ENCODE peak calls at places on chromosome 3, in four cellular contexts. J, G, X and A are unnamed samples.

GRCh38 chr3:64316971-64317370 is 91.7 kb upstream of the PRICKLE2 start:
- DNase-seq in J (no peak), G (no peak), X (no peak), A (no peak)

GRCh38 chr3:194989251-194989650 is 281.7 kb downstream of the XXYLT1 start:
- DNase-seq in G (no peak), X (no peak), J (no peak), A (no peak)

GRCh38 chr3:102830415-102830814 is 395.6 kb downstream of the ZPLD1 start:
- DNase-seq in G (no peak), J (no peak), X (no peak), A (no peak)

GRCh38 chr3:105957722-105958121 is 88.9 kb upstream of the CBLB start:
- DNase-seq in J (no peak), G (no peak), X (no peak), A (no peak)

GRCh38 chr3:63199606-63200005 is 78.5 kb upstream of the SYNPR start:
- DNase-seq in G (no peak), J (no peak), X (no peak), A (no peak)

GRCh38 chr3:73521936-73522335 is 102.8 kb downstream of the PDZRN3 start:
- DNase-seq in X (no peak), G (no peak), J (no peak), A (no peak)

GRCh38 chr3:141360888-141361598 is 7.3 kb upstream of the ZBTB38 start:
- DNase-seq in J (peak; percentile 98), X (no peak), G (no peak), A (peak; percentile 35)

GRCh38 chr3:76352069-76352847 is 566.9 kb upstream of the ZNF717 start:
- DNase-seq in X (no peak), G (no peak), J (no peak), A (no peak)

GRCh38 chr3:178201714-178202113 is 334.5 kb upstream of the KCNMB2 start:
- DNase-seq in J (no peak), X (no peak), G (no peak), A (no peak)

GRCh38 chr3:99634881-99635280 is 3.5 kb upstream of the COL8A1 start:
- DNase-seq in G (no peak), J (no peak), X (no peak), A (no peak)

GRCh38 chr3:17356581-17356980 is 385.9 kb downstream of the TBC1D5 start:
- DNase-seq in J (no peak), X (no peak), G (no peak), A (no peak)

GRCh38 chr3:143011705-143012104 is 10.3 kb downstream of the U2SURP start:
- DNase-seq in G (no peak), J (no peak), X (no peak), A (no peak)

GRCh38 chr3:37028329-37028728 is 35.0 kb downstream of the MLH1 start:
- DNase-seq in J (no peak), G (no peak), X (no peak), A (no peak)

GRCh38 chr3:13140596-13140995 is 67.4 kb upstream of the IQSEC1 start:
- DNase-seq in G (no peak), J (no peak), X (no peak), A (no peak)

GRCh38 chr3:55089211-55089610 is 161.4 kb upstream of the LRTM1 start:
- DNase-seq in G (no peak), J (no peak), X (no peak), A (no peak)

GRCh38 chr3:167483708-167484475 is 10.1 kb upstream of the SERPINI2 start:
- DNase-seq in J (no peak), G (no peak), X (no peak), A (no peak)

GRCh38 chr3:43953814-43954241 is 263.1 kb downstream of the ABHD5 start:
- DNase-seq in J (no peak), G (no peak), X (no peak), A (no peak)

GRCh38 chr3:69129531-69129930 is 7.1 kb upstream of the LMOD3 start:
- DNase-seq in G (no peak), X (no peak), J (no peak), A (no peak)

GRCh38 chr3:107429330-107430181 is 52.3 kb downstream of the CCDC54 start:
- DNase-seq in G (no peak), J (peak; percentile 56), X (peak; percentile 68), A (peak; percentile 88)

GRCh38 chr3:78728406-78729145 is 1039.2 kb downstream of the ROBO1 start:
- DNase-seq in J (no peak), G (no peak), X (no peak), A (no peak)

GRCh38 chr3:71536376-71536965 is 47.1 kb downstream of the FOXP1 start:
- DNase-seq in X (no peak), J (no peak), G (no peak), A (no peak)

GRCh38 chr3:114608293-114608692 is 314.5 kb downstream of the TIGIT start:
- DNase-seq in J (no peak), G (no peak), X (no peak), A (no peak)

GRCh38 chr3:33481018-33481621 is 40.9 kb upstream of the UBP1 start:
- DNase-seq in G (no peak), X (no peak), J (no peak), A (no peak)

GRCh38 chr3:9023191-9023590 is 59.9 kb upstream of the RAD18 start:
- DNase-seq in G (no peak), J (no peak), X (no peak), A (no peak)

GRCh38 chr3:122245513-122246174 is 62.2 kb downstream of the CASR start:
- DNase-seq in J (no peak), X (no peak), G (no peak), A (no peak)

GRCh38 chr3:114527036-114527644 is 233.3 kb downstream of the TIGIT start:
- DNase-seq in X (no peak), G (no peak), J (peak; percentile 9), A (no peak)

GRCh38 chr3:187251599-187251998 is 39.9 kb downstream of the MASP1 start:
- DNase-seq in X (no peak), G (no peak), J (no peak), A (no peak)

GRCh38 chr3:107241217-107241616 is 136.0 kb upstream of the CCDC54 start:
- DNase-seq in X (no peak), G (no peak), J (no peak), A (no peak)

GRCh38 chr3:94360982-94361381 is 298.1 kb downstream of the NSUN3 start:
- DNase-seq in X (no peak), J (no peak), G (no peak), A (no peak)

GRCh38 chr3:28301607-28302158 is 46.8 kb upstream of the ZCWPW2 start:
- DNase-seq in X (no peak), G (no peak), J (peak; percentile 7), A (no peak)

GRCh38 chr3:34256021-34256420 is 457.6 kb downstream of the PDCD6IP start:
- DNase-seq in G (no peak), J (no peak), X (no peak), A (no peak)

GRCh38 chr3:57582470-57583168 is 14.5 kb downstream of the ARF4 start:
- DNase-seq in J (no peak), G (no peak), X (peak; percentile 25), A (no peak)

GRCh38 chr3:42262525-42262924 is 3.5 kb downstream of the CCK start:
- DNase-seq in G (no peak), X (no peak), J (no peak), A (peak; percentile 47)

GRCh38 chr3:69764861-69765260 is 25.6 kb downstream of the MITF start:
- DNase-seq in J (no peak), X (no peak), G (no peak), A (no peak)

GRCh38 chr3:4738737-4739274 is 240.4 kb upstream of the BHLHE40 start:
- DNase-seq in J (no peak), G (no peak), X (no peak), A (no peak)

GRCh38 chr3:4739289-4740236 is 239.7 kb upstream of the BHLHE40 start:
- DNase-seq in X (no peak), G (no peak), J (no peak), A (no peak)

GRCh38 chr3:4734454-4734853 is 241.3 kb downstream of the ITPR1 start:
- DNase-seq in X (no peak), J (no peak), G (no peak), A (no peak)

GRCh38 chr3:4735243-4735642 is 242.1 kb downstream of the ITPR1 start:
- DNase-seq in G (no peak), X (no peak), J (no peak), A (no peak)

GRCh38 chr3:4736284-4736861 is 242.9 kb upstream of the BHLHE40 start:
- DNase-seq in J (no peak), G (no peak), X (no peak), A (no peak)
- TF ChIP-seq ZNF274 in J (no peak), G (no peak), X (no peak), A (no peak)

GRCh38 chr3:14466179-14466903 is 63.9 kb downstream of the SLC6A6 start:
- DNase-seq in G (no peak), J (no peak), X (no peak), A (no peak)

GRCh38 chr3:14463330-14464216 is 61.2 kb downstream of the SLC6A6 start:
- DNase-seq in X (no peak), G (no peak), J (no peak), A (no peak)

GRCh38 chr3:14464521-14464920 is 62.1 kb downstream of the SLC6A6 start:
- DNase-seq in G (no peak), X (no peak), J (no peak), A (no peak)

GRCh38 chr3:14467723-14468620 is 65.6 kb downstream of the SLC6A6 start:
- DNase-seq in J (peak; percentile 8), G (no peak), X (no peak), A (no peak)

DNA sequence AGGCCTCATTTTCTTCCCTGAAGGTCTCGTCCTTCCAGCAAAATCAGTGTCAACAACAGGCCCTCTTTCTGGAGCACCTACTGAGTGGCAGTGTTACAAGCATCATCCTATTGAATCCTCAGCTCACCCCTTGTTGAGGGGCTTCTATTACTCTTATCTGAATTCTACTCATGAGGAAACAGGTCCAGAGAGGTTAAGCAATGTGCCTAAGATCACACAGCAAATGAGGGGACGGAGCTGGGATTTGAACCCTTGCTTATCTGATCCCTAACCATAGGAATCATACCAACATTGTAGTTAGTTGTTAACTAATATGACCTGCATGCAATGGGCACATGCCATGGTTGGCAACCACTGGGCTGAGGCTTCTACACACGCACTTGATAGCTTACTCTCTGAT is 63.0 kb downstream of the SLC6A6 start:
- DNase-seq in J (no peak), G (no peak), X (no peak), A (no peak)
- H3K36me3 ChIP-seq in J (peaks cover 46% of the 10 kb centered on the region), G (peaks cover 8% of the 10 kb centered on the region), X (peaks cover 28% of the 10 kb centered on the region), A (peaks cover 93% of the 10 kb centered on the region)

GRCh38 chr3:112634786-112635541 is 6.0 kb downstream of the CCDC80 start:
- DNase-seq in G (no peak), X (no peak), J (no peak), A (no peak)

GRCh38 chr3:112633191-112633590 is 7.8 kb downstream of the CCDC80 start:
- DNase-seq in J (no peak), G (no peak), X (no peak), A (no peak)

GRCh38 chr3:112631257-112631656 is 9.7 kb downstream of the CCDC80 start:
- DNase-seq in X (no peak), J (no peak), G (no peak), A (no peak)

GRCh38 chr3:112633757-112634156 is 7.2 kb downstream of the CCDC80 start:
- DNase-seq in X (no peak), J (no peak), G (no peak), A (no peak)

GRCh38 chr3:112632596-112632995 is 8.3 kb downstream of the CCDC80 start:
- DNase-seq in G (no peak), J (no peak), X (no peak), A (no peak)
- TF ChIP-seq SUZ12 in G (no peak), J (no peak), X (no peak), A (no peak)

GRCh38 chr3:133676336-133677118 is 14.8 kb upstream of the TOPBP1 start:
- DNase-seq in X (no peak), J (no peak), G (no peak), A (no peak)
- TF ChIP-seq ZNF274 in X (no peak), J (peak; percentile 38), G (no peak), A (no peak)

GRCh38 chr3:124745756-124746155 is 15.5 kb downstream of the UMPS start:
- DNase-seq in G (no peak), J (no peak), X (no peak), A (no peak)
- H3K36me3 ChIP-seq in G (peaks cover 7% of the 10 kb centered on the region), J (peaks cover 47% of the 10 kb centered on the region), X (peaks cover 44% of the 10 kb centered on the region), A (peaks cover 76% of the 10 kb centered on the region)